ENCODE peak calls at places on chromosomes 3 and 15, in nine cellular contexts. G is body of pancreas, W is heart left ventricle, A is sigmoid colon, L is spleen, K is uterus, Q is A549, T is HCT116, E is H1. J is an unnamed sample.

GRCh38 chr15:64187396-64188191 is 24.8 kb upstream of the PPIB start:
- DNase-seq in T (no peak), G (no peak), W (no peak), Q (no peak), A (no peak), K (no peak), E (no peak), L (no peak), J (no peak)

GRCh38 chr3:71299160-71299559 is 284.4 kb downstream of the FOXP1 start:
- DNase-seq in A (no peak), E (no peak), G (no peak), K (no peak), W (no peak), T (no peak), Q (no peak), L (no peak), J (no peak)

GRCh38 chr3:31164398-31164797 is 269.9 kb upstream of the GADL1 start:
- DNase-seq in T (no peak), W (no peak), Q (no peak), G (no peak), A (no peak), L (no peak), K (no peak), E (no peak), J (no peak)

GRCh38 chr3:40800343-40800742 is 275.6 kb downstream of the ZNF621 start:
- DNase-seq in G (peak; percentile 57), T (peak; percentile 2), A (peak; percentile 66), K (peak; percentile 29), L (no peak), Q (peak; percentile 9), E (peak; percentile 31), W (no peak), J (no peak)

GRCh38 chr15:60374628-60375081 is 23.1 kb downstream of the ANXA2 start:
- DNase-seq in G (peak; percentile 53), L (no peak), A (peak; percentile 74), E (no peak), K (no peak), Q (peak; percentile 88), W (no peak), T (peak; percentile 96), J (peak; percentile 94)

GRCh38 chr15:80712956-80713355 is 17.8 kb downstream of the ABHD17C start:
- DNase-seq in A (no peak), T (no peak), G (no peak), Q (no peak), L (no peak), K (no peak), E (no peak), W (no peak), J (no peak)

GRCh38 chr3:5694267-5694666 is 506.8 kb downstream of the EDEM1 start:
- DNase-seq in A (no peak), G (no peak), W (no peak), T (no peak), K (no peak), E (no peak), L (no peak), Q (no peak), J (no peak)

GRCh38 chr3:148379763-148380162 is 317.9 kb upstream of the AGTR1 start:
- DNase-seq in A (no peak), K (no peak), E (no peak), T (peak; percentile 65), Q (peak; percentile 19), G (peak; percentile 26), L (no peak), W (no peak), J (no peak)

GRCh38 chr15:58146734-58147133 is 8.6 kb downstream of the AQP9 start:
- DNase-seq in T (no peak), G (peak; percentile 52), A (no peak), L (no peak), E (no peak), W (no peak), K (no peak), Q (no peak), J (no peak)

GRCh38 chr15:58324533-58324932 is 107.3 kb upstream of the LIPC start:
- DNase-seq in E (no peak), G (no peak), L (no peak), W (no peak), A (no peak), T (no peak), Q (no peak), K (no peak), J (no peak)

GRCh38 chr3:55729546-55729945 is 242.4 kb upstream of the WNT5A start:
- DNase-seq in T (no peak), K (no peak), E (no peak), L (no peak), A (no peak), W (no peak), G (no peak), Q (no peak), J (no peak)

DNA sequence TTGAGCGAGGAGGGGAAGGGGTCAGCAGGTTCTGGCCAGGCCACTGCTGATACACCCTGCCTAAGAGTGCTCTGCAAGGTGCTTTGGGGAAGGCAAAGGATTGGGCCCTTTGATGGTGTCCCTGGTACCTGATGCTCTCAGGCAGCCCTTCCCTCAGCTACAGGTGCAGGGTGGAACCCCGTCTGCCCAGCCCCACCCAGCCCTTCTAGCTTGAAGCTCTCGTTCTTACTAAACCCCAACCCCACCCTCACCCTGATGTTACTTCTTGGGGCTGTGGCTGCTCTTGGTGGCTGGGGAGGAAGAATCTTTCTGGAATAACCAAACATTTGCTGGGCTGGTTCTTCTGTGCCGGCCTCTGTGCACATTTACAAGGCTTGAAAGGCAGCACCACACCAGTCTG is 6.4 kb downstream of the GNAI2 start:
- DNase-seq in E (no peak), G (no peak), A (no peak), Q (no peak), W (no peak), K (no peak), L (no peak), T (no peak), J (no peak)
- H3K4me1 ChIP-seq in E (peaks cover 12% of the 10 kb centered on the region), G (peaks cover 69% of the 10 kb centered on the region), A (peaks cover 90% of the 10 kb centered on the region), Q (peaks cover 35% of the 10 kb centered on the region), W (peaks cover 90% of the 10 kb centered on the region), K (peaks cover 65% of the 10 kb centered on the region), L (peaks cover 94% of the 10 kb centered on the region), T (peaks cover 58% of the 10 kb centered on the region), J (peaks cover 100% of the 10 kb centered on the region)

DNA sequence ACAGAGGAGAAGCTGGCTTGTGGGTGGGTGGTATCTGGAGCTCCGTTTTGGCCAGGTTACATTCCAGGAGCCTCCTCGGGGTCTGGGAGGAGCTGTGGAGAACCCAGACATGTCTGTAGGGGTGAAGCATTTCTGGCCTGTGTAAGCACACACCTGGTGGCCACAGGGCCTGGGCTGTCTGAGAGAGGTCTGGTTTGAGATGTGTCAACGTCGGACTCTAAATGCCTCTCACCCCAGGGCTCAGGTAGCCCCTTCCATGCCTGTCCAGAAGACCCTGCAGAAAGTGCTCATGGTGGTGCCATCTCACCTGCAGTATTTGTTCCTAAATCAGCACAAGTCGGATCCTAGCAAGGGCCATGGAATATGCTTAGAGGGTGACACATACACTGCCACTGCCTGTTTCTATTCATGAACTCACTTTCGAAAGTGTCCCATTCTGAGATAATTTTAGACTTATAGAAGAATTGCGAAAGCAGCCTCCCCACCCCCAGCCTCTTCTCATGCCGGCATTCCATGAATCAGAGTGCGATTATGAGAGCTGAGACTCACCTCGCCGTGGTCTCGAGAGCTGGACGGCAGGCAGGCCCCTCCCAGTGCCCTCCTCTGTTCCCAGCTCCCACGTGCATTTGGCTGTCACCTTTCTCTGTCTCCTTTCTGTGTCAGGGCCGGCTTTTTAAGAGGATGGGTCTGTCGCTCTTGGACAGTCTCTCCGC is 63.7 kb downstream of the KLF15 start:
- DNase-seq in K (no peak), G (no peak), E (no peak), Q (no peak), L (no peak), W (no peak), A (peak; percentile 60), T (no peak), J (no peak)
- TF ChIP-seq POLR2A in K (no peak), G (no peak), E (no peak), Q (no peak), L (no peak), W (no peak), A (no peak), T (no peak), J (no peak)

DNA sequence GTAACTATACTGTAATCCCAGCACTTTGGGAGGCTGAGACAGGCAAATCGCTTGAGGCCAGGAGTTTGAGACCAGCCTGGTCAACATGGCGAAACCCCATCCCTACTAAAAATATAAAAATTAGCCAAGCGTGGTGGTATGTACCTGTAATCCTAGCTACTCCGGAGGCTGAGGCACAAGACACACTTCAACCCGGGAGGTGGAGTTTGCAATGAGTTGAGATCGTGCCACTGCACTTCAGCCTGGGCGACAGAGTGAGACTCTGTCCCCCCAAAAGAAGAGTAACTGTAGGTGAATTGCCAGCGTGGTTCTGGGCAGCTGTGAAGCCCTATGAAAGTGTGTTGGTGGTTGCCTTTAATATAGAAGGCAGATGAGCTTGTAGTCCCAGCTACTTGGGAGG is 95.9 kb downstream of the SLCO3A1 start:
- DNase-seq in G (no peak), W (no peak), T (no peak), L (no peak), K (no peak), A (no peak), Q (no peak), E (no peak), J (no peak)
- H3K4me1 ChIP-seq in G (peaks cover 43% of the 10 kb centered on the region), W (peaks cover 37% of the 10 kb centered on the region), T (peaks cover 9% of the 10 kb centered on the region), L (peaks cover 32% of the 10 kb centered on the region), K (peaks cover 4% of the 10 kb centered on the region), A (no peaks in the 10 kb centered on the region), Q (peaks cover 48% of the 10 kb centered on the region), E (peaks cover 21% of the 10 kb centered on the region), J (peaks cover 87% of the 10 kb centered on the region)

GRCh38 chr3:42544492-42545283 is 37.1 kb downstream of the SEC22C start:
- DNase-seq in A (peak; percentile 59), E (no peak), L (no peak), G (peak; percentile 87), W (no peak), K (no peak), Q (no peak), T (no peak), J (no peak)
- TF ChIP-seq POLR2A in A (no peak), E (no peak), L (no peak), G (peak; percentile 15), W (no peak), K (no peak), Q (no peak), T (no peak), J (no peak)

GRCh38 chr3:170806141-170806540 is 63.9 kb downstream of the RPL22L1 start:
- DNase-seq in K (no peak), L (no peak), W (no peak), E (no peak), G (no peak), A (no peak), T (no peak), Q (no peak), J (no peak)
- H3K4me1 ChIP-seq in K (no peaks in the 10 kb centered on the region), L (no peaks in the 10 kb centered on the region), W (no peaks in the 10 kb centered on the region), E (peaks cover 4% of the 10 kb centered on the region), G (no peaks in the 10 kb centered on the region), A (no peaks in the 10 kb centered on the region), T (peaks cover 18% of the 10 kb centered on the region), Q (peaks cover 6% of the 10 kb centered on the region), J (peaks cover 12% of the 10 kb centered on the region)